ENCODE peak calls at places on chromosomes 1 and 21, in six cellular contexts. One of them, this sample, is unnamed.
A peak's percentile ranks its signal among the peaks of the same experiment; 100 is the strongest.

GRCh38 chr1:66288048-66288447 is 245.9 kb upstream of the SGIP1 start:
- DNase-seq in endothelial cell: no peak
- DNase-seq in KBM-7: no peak
- DNase-seq in central memory CD4-positive, alpha-beta T cell: no peak
- DNase-seq in NCI-H187: no peak
- DNase-seq in AG08395: no peak
- DNase-seq in this sample: no peak

GRCh38 chr1:21816602-21817302 is 4.7 kb downstream of the LDLRAD2 start:
- DNase-seq in endothelial cell: no peak
- DNase-seq in central memory CD4-positive, alpha-beta T cell: no peak
- DNase-seq in NCI-H187: no peak
- DNase-seq in AG08395: peak; percentile 52
- DNase-seq in KBM-7: no peak
- DNase-seq in this sample: no peak

GRCh38 chr1:235595079-235595478 is 54.5 kb downstream of the GNG4 start:
- DNase-seq in central memory CD4-positive, alpha-beta T cell: no peak
- DNase-seq in endothelial cell: no peak
- DNase-seq in KBM-7: no peak
- DNase-seq in AG08395: no peak
- DNase-seq in NCI-H187: no peak
- DNase-seq in this sample: no peak

GRCh38 chr1:23727362-23727811 is 15.9 kb upstream of the ELOA start:
- DNase-seq in endothelial cell: no peak
- DNase-seq in central memory CD4-positive, alpha-beta T cell: no peak
- DNase-seq in AG08395: peak; percentile 63
- DNase-seq in NCI-H187: no peak
- DNase-seq in KBM-7: peak; percentile 81
- DNase-seq in this sample: no peak

GRCh38 chr1:4166711-4167110 is 266.6 kb upstream of the C1orf174 start:
- DNase-seq in NCI-H187: no peak
- DNase-seq in central memory CD4-positive, alpha-beta T cell: no peak
- DNase-seq in AG08395: no peak
- DNase-seq in KBM-7: no peak
- DNase-seq in endothelial cell: no peak
- DNase-seq in this sample: no peak

GRCh38 chr1:26471498-26472329 is 526 bp upstream of the HMGN2 start:
- DNase-seq in AG08395: peak; percentile 46
- DNase-seq in endothelial cell: peak; percentile 67
- DNase-seq in KBM-7: peak; percentile 85
- DNase-seq in central memory CD4-positive, alpha-beta T cell: no peak
- DNase-seq in NCI-H187: peak; percentile 61
- DNase-seq in this sample: peak; percentile 89

GRCh38 chr1:147676306-147677085 is 6.2 kb upstream of the ACP6 start:
- DNase-seq in AG08395: peak; percentile 72
- DNase-seq in KBM-7: no peak
- DNase-seq in central memory CD4-positive, alpha-beta T cell: no peak
- DNase-seq in endothelial cell: no peak
- DNase-seq in NCI-H187: no peak
- DNase-seq in this sample: no peak

GRCh38 chr1:2413495-2414296 is 1.3 kb upstream of the PEX10 start:
- DNase-seq in NCI-H187: no peak
- DNase-seq in KBM-7: peak; percentile 19
- DNase-seq in central memory CD4-positive, alpha-beta T cell: no peak
- DNase-seq in endothelial cell: no peak
- DNase-seq in AG08395: no peak
- DNase-seq in this sample: peak; percentile 70

GRCh38 chr1:22447581-22448215 is 4.0 kb upstream of the ZBTB40 start:
- DNase-seq in central memory CD4-positive, alpha-beta T cell: no peak
- DNase-seq in AG08395: peak; percentile 89
- DNase-seq in KBM-7: no peak
- DNase-seq in NCI-H187: no peak
- DNase-seq in endothelial cell: no peak
- DNase-seq in this sample: no peak

GRCh38 chr1:189657715-189658114 is 819.9 kb downstream of the BRINP3 start:
- DNase-seq in NCI-H187: no peak
- DNase-seq in endothelial cell: no peak
- DNase-seq in central memory CD4-positive, alpha-beta T cell: no peak
- DNase-seq in AG08395: no peak
- DNase-seq in KBM-7: no peak
- DNase-seq in this sample: no peak

GRCh38 chr1:184838374-184838995 is 83.8 kb upstream of the EDEM3 start:
- DNase-seq in AG08395: peak; percentile 97
- DNase-seq in endothelial cell: no peak
- DNase-seq in NCI-H187: no peak
- DNase-seq in KBM-7: peak; percentile 19
- DNase-seq in central memory CD4-positive, alpha-beta T cell: no peak
- DNase-seq in this sample: no peak

GRCh38 chr1:10724948-10725852 is 71.2 kb downstream of the CASZ1 start:
- DNase-seq in endothelial cell: no peak
- DNase-seq in KBM-7: no peak
- DNase-seq in NCI-H187: peak; percentile 23
- DNase-seq in AG08395: peak; percentile 91
- DNase-seq in central memory CD4-positive, alpha-beta T cell: no peak
- DNase-seq in this sample: no peak

GRCh38 chr21:16424331-16424749 is 694.6 kb downstream of the USP25 start:
- DNase-seq in AG08395: no peak
- DNase-seq in endothelial cell: no peak
- DNase-seq in NCI-H187: no peak
- DNase-seq in KBM-7: no peak
- DNase-seq in central memory CD4-positive, alpha-beta T cell: no peak
- DNase-seq in this sample: no peak

GRCh38 chr1:216700779-216701178 is 22.4 kb downstream of the ESRRG start:
- DNase-seq in AG08395: no peak
- DNase-seq in KBM-7: no peak
- DNase-seq in central memory CD4-positive, alpha-beta T cell: no peak
- DNase-seq in endothelial cell: no peak
- DNase-seq in NCI-H187: no peak
- DNase-seq in this sample: no peak

GRCh38 chr1:90973897-90974798 is 47.7 kb downstream of the ZNF644 start:
- DNase-seq in KBM-7: peak; percentile 24
- DNase-seq in AG08395: peak; percentile 49
- DNase-seq in endothelial cell: no peak
- DNase-seq in NCI-H187: no peak
- DNase-seq in central memory CD4-positive, alpha-beta T cell: no peak
- DNase-seq in this sample: no peak

GRCh38 chr1:52551476-52552235 is 1.2 kb downstream of the TUT4 start:
- DNase-seq in AG08395: no peak
- DNase-seq in central memory CD4-positive, alpha-beta T cell: peak; percentile 36
- DNase-seq in KBM-7: peak; percentile 68
- DNase-seq in NCI-H187: no peak
- DNase-seq in endothelial cell: no peak
- DNase-seq in this sample: no peak

This sample was measured in ecto neural progenitor cell.